ENCODE peak calls at places on chromosomes 12 and 14, in five cellular contexts. O, P, G, K and U are unnamed samples. For H3K4me1, the result is how much of the 10 kb centered on the place peaks cover.

GRCh38 chr12:88578821-88579518 is 1.3 kb downstream of the KITLG start:
- DNase-seq in P (no peak), K (no peak), O (no peak), G (no peak), U (peak)

GRCh38 chr12:117034691-117035090 is 64.5 kb downstream of the TESC start:
- DNase-seq in P (no peak), G (no peak), O (no peak), K (no peak), U (no peak)

GRCh38 chr14:55500219-55500701 is 59.8 kb upstream of the TBPL2 start:
- DNase-seq in O (no peak), P (no peak), G (no peak), K (no peak), U (no peak)

GRCh38 chr14:72583316-72584272 is 310.3 kb downstream of the DPF3 start:
- DNase-seq in G (no peak), P (no peak), O (no peak), K (no peak), U (no peak)

GRCh38 chr12:94874086-94874985 is 129.2 kb downstream of the NDUFA12 start:
- DNase-seq in G (no peak), O (no peak), P (no peak), K (no peak), U (peak)

GRCh38 chr12:119444462-119445044 is 110.0 kb downstream of the CCDC60 start:
- DNase-seq in K (peak), O (peak), G (no peak), P (no peak), U (peak)

GRCh38 chr12:593396-593976 is 69.8 kb downstream of the NINJ2 start:
- DNase-seq in K (no peak), P (peak), O (peak), G (no peak), U (no peak)

GRCh38 chr14:71665157-71665556 is 267.1 kb upstream of the RGS6 start:
- DNase-seq in K (no peak), O (no peak), P (no peak), G (no peak), U (no peak)

GRCh38 chr14:50736932-50737419 is 68.9 kb upstream of the SAV1 start:
- DNase-seq in O (no peak), K (no peak), G (no peak), P (no peak), U (no peak)

GRCh38 chr12:130161261-130162231 is 718 bp upstream of the FZD10 start:
- DNase-seq in P (no peak), O (peak), K (no peak), G (peak), U (peak)

GRCh38 chr14:32259368-32260013 is 56.4 kb upstream of the RNU6-8 start:
- DNase-seq in P (no peak), K (no peak), O (no peak), G (no peak), U (peak)

GRCh38 chr14:21317433-21317832 is 37.5 kb downstream of the RPGRIP1 start:
- DNase-seq in G (no peak), K (no peak), O (no peak), P (no peak), U (peak)

GRCh38 chr12:122106891-122107660 is 28.5 kb downstream of the MLXIP start:
- DNase-seq in G (peak), O (no peak), K (no peak), P (peak), U (no peak)

GRCh38 chr12:49952396-49953055 is 2.0 kb downstream of the AQP2 start:
- DNase-seq in G (peak), K (no peak), P (peak), O (no peak), U (no peak)

GRCh38 chr12:126944684-126945083 is 1322.3 kb upstream of the TMEM132C start:
- DNase-seq in P (no peak), K (no peak), G (no peak), O (no peak), U (no peak)

GRCh38 chr12:12327802-12328201 is 22.2 kb downstream of the MANSC1 start:
- DNase-seq in K (no peak), O (no peak), G (no peak), P (no peak), U (peak)

GRCh38 chr12:69516950-69517349 is 46.8 kb downstream of the FRS2 start:
- DNase-seq in P (no peak), O (no peak), G (no peak), K (no peak), U (no peak)

GRCh38 chr12:4956968-4957367 is 47.3 kb downstream of the KCNA1 start:
- DNase-seq in K (no peak), G (no peak), P (no peak), O (no peak), U (no peak)

GRCh38 chr14:23041729-23042128 is 283 bp upstream of the PSMB11 start:
- DNase-seq in G (no peak), O (no peak), P (no peak), K (no peak), U (no peak)

GRCh38 chr14:83164591-83164990 is 1630.9 kb upstream of the SEL1L start:
- DNase-seq in O (no peak), G (no peak), P (no peak), K (no peak), U (no peak)

GRCh38 chr14:37746140-37746832 is 150.9 kb downstream of the TTC6 start:
- DNase-seq in O (no peak), K (no peak), P (no peak), G (no peak), U (no peak)

GRCh38 chr12:75526655-75527511 is 15.5 kb upstream of the KRR1 start:
- DNase-seq in K (no peak), G (no peak), O (no peak), P (no peak), U (peak)

GRCh38 chr12:26833692-26834168 is 736 bp upstream of the ITPR2 start:
- DNase-seq in P (peak), K (peak), G (peak), O (peak), U (peak)

GRCh38 chr14:101226603-101227425 is 323.3 kb upstream of the RTL1 start:
- DNase-seq in P (no peak), K (no peak), G (peak), O (no peak), U (no peak)

GRCh38 chr12:90410962-90411361 is 544.0 kb downstream of the CCER1 start:
- DNase-seq in O (no peak), G (peak), P (no peak), K (no peak), U (no peak)

GRCh38 chr14:21917699-21918436 is 244.2 kb upstream of the OR4E1 start:
- DNase-seq in K (peak), G (no peak), O (no peak), P (no peak), U (peak)

GRCh38 chr12:120485914-120486881 is 9.7 kb upstream of the DYNLL1 start:
- DNase-seq in G (no peak), P (no peak), K (no peak), O (no peak), U (no peak)

GRCh38 chr14:61444215-61444768 is 122.9 kb downstream of the PRKCH start:
- DNase-seq in O (no peak), K (no peak), P (no peak), G (no peak), U (no peak)

GRCh38 chr12:12722351-12723146 is 5.4 kb downstream of the CDKN1B start:
- DNase-seq in P (no peak), O (no peak), K (no peak), G (no peak), U (no peak)

GRCh38 chr12:103834897-103835390 is 6.1 kb downstream of the NT5DC3 start:
- DNase-seq in G (no peak), O (no peak), P (no peak), K (no peak), U (no peak)

GRCh38 chr12:45369065-45369464 is 153.2 kb downstream of the ANO6 start:
- DNase-seq in O (no peak), K (no peak), P (no peak), G (no peak), U (no peak)

GRCh38 chr14:96634481-96634880 is 132.3 kb downstream of the PAPOLA start:
- DNase-seq in K (no peak), O (no peak), P (no peak), G (no peak), U (no peak)

GRCh38 chr12:28237423-28237822 is 47.2 kb downstream of the CCDC91 start:
- DNase-seq in P (no peak), O (no peak), K (no peak), G (no peak), U (no peak)

GRCh38 chr14:103483600-103483999 is 39.0 kb downstream of the CKB start:
- DNase-seq in G (no peak), P (no peak), K (no peak), O (no peak), U (no peak)

GRCh38 chr12:109247831-109248654 is 61.0 kb downstream of the FOXN4 start:
- DNase-seq in P (peak), K (no peak), O (no peak), G (no peak), U (no peak)

GRCh38 chr14:105070760-105071137 is 5.5 kb upstream of the GPR132 start:
- DNase-seq in O (no peak), K (no peak), G (no peak), P (no peak), U (no peak)

GRCh38 chr14:105068818-105069217 is 3.6 kb upstream of the GPR132 start:
- DNase-seq in G (no peak), P (no peak), O (no peak), K (no peak), U (no peak)

GRCh38 chr14:105069887-105070759 is 4.9 kb upstream of the GPR132 start:
- DNase-seq in P (peak), O (no peak), K (no peak), G (peak), U (no peak)

GRCh38 chr14:105067969-105068301 is 2.7 kb upstream of the GPR132 start:
- DNase-seq in P (no peak), O (no peak), G (no peak), K (no peak), U (no peak)

GRCh38 chr14:105069554-105069886 is 4.3 kb upstream of the GPR132 start:
- DNase-seq in K (no peak), P (no peak), O (no peak), G (no peak), U (no peak)
- H3K4me1 ChIP-seq in K (under half), P (under half), O (under half), G (under half), U (under half)

DNA sequence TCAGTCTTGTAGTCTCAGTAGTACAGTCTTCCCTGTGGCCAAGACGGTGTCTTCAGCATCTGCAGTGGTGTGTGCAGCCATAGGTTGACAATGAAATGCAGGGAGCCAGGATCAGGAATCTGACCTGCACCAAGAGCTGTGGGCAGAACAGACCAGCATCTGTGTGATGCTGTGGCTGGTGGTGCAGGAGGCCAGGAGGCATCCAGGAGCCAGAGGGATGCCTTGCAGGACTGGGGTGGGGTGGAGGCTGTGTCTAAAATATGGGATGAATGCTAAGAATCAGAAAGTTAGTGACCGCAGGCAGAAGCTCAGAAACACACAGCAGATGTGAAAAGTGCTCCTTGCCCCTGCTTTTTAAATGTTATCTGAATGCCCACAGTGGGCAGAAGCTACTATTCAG is 209.7 kb downstream of the CACNA1C start:
- DNase-seq in P (no peak), K (no peak), G (no peak), O (no peak), U (no peak)
- H3K4me1 ChIP-seq in P (under half), K (under half), G (under half), O (under half), U (under half)

GRCh38 chr14:52043690-52044089 is 25.2 kb downstream of the NID2 start:
- DNase-seq in G (no peak), O (peak), K (no peak), P (peak), U (peak)
- H3K4me1 ChIP-seq in G (under half), O (under half), K (under half), P (under half), U (under half)

GRCh38 chr14:93044601-93045000 is 71.1 kb downstream of the ITPK1 start:
- DNase-seq in O (no peak), K (no peak), P (no peak), G (peak), U (no peak)
- H3K4me1 ChIP-seq in O (under half), K (under half), P (under half), G (half or more), U (under half)

GRCh38 chr12:57519758-57520007 is 631 bp downstream of the DDIT3 start:
- DNase-seq in G (no peak), O (no peak), P (no peak), K (no peak), U (peak)
- H3K4me1 ChIP-seq in G (half or more), O (under half), P (under half), K (under half), U (under half)

DNA sequence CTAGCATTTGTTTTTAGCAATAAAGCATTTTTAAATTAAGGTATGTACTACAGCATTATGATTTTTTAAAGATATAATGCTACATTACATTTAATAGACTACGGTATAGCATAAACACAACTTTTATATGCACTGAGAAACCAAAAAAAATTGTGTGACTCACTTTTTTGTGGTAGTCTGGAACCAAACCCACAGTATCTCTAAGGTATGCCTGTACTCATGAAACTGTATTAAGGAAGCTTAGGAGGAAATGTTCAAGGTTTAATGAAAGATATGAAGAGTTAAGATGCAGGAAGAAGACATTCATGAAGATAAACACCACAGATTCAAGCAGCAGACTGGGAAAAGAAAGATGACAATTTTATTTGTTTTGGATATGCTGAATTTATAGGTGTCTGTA is 51.7 kb downstream of the PPP1R12A start:
- DNase-seq in P (no peak), O (no peak), G (no peak), K (no peak), U (no peak)
- H3K4me1 ChIP-seq in P (under half), O (under half), G (under half), K (under half), U (under half)